ENCODE peak calls at places on chromosomes 16 and 17, in eight cellular contexts. Y is nucleus accumbens; W is hepatic stellate cell; P is stimulated activated CD4-positive, alpha-beta T cell treated with anti-CD3 and anti-CD28 coated beads, Interleukin-4, amount 100 ng/mL, for 24 hours; Q is mesendoderm; T is stimulated activated CD8-positive, alpha-beta memory T cell treated with anti-CD3 and anti-CD28 coated beads, Interleukin-4, amount 100 ng/mL, for 1 hour; Z is NCI-H1105; X is heart left ventricle. S is an unnamed sample.

GRCh38 chr17:80365001-80365965 is 49.7 kb upstream of the ENDOV start:
- DNase-seq in P (no peak), Z (no peak), Y (no peak), W (no peak), T (no peak), Q (no peak), X (no peak), S (no peak)

GRCh38 chr17:47276868-47277267 is 23.2 kb downstream of the ITGB3 start:
- DNase-seq in T (no peak), Q (peak), Z (no peak), W (peak), Y (no peak), P (no peak), X (peak), S (peak)

GRCh38 chr17:44557653-44558285 is 485 bp downstream of the FZD2 start:
- DNase-seq in W (peak), T (no peak), Q (peak), Z (no peak), P (peak), X (no peak), Y (no peak), S (peak)

GRCh38 chr16:81204794-81205680 is 33.5 kb upstream of the BCO1 start:
- DNase-seq in T (no peak), P (peak), W (peak), X (no peak), Y (peak), Q (peak), Z (peak), S (peak)

GRCh38 chr16:48112603-48113400 is 43.0 kb downstream of the ABCC12 start:
- DNase-seq in T (no peak), Q (no peak), X (peak), W (no peak), P (no peak), Y (no peak), Z (no peak), S (no peak)

GRCh38 chr17:46979023-46979870 is at the start of gene RPRML:
- DNase-seq in T (no peak), Q (peak), Z (peak), P (peak), W (no peak), X (peak), Y (peak), S (no peak)

GRCh38 chr17:70138309-70138865 is 30.9 kb upstream of the KCNJ2 start:
- DNase-seq in Y (no peak), T (no peak), Q (no peak), P (no peak), Z (no peak), W (peak), X (no peak), S (peak)

GRCh38 chr17:27459433-27459832 is 3.2 kb downstream of the KSR1 start:
- DNase-seq in W (no peak), Y (no peak), X (no peak), Q (no peak), P (no peak), T (no peak), Z (no peak), S (no peak)

GRCh38 chr17:19312406-19312805 is 50.1 kb downstream of the B9D1 start:
- DNase-seq in W (no peak), Q (no peak), X (no peak), Y (no peak), Z (no peak), T (no peak), P (no peak), S (no peak)

GRCh38 chr16:66580605-66581209 is 1.4 kb downstream of the CMTM2 start:
- DNase-seq in Y (no peak), P (no peak), T (no peak), Q (peak), Z (no peak), W (peak), X (no peak), S (peak)

GRCh38 chr17:81387235-81388060 is 7.8 kb upstream of the BAHCC1 start:
- DNase-seq in X (peak), P (peak), Z (no peak), W (peak), Q (peak), Y (peak), T (no peak), S (peak)

GRCh38 chr16:85126383-85126730 is 14.1 kb upstream of the CIBAR2 start:
- DNase-seq in X (no peak), Y (no peak), P (no peak), T (no peak), W (no peak), Q (no peak), Z (no peak), S (no peak)

GRCh38 chr16:84926462-84926861 is 84.9 kb downstream of the ZDHHC7 start:
- DNase-seq in P (no peak), Y (no peak), T (no peak), X (no peak), Q (no peak), Z (no peak), W (no peak), S (no peak)

GRCh38 chr17:151886-152859 is 14.8 kb downstream of the SCGB1C2 start:
- DNase-seq in Q (no peak), X (no peak), P (no peak), W (no peak), Y (no peak), Z (no peak), T (no peak), S (no peak)

GRCh38 chr16:57191056-57191536 is 5.0 kb downstream of the RSPRY1 start:
- DNase-seq in Y (no peak), Q (no peak), Z (no peak), P (no peak), X (no peak), T (no peak), W (peak), S (peak)

GRCh38 chr16:84378567-84378966 is 10.2 kb downstream of the ATP2C2 start:
- DNase-seq in Y (no peak), W (no peak), Q (no peak), Z (no peak), T (no peak), P (no peak), X (no peak), S (no peak)

GRCh38 chr17:80034977-80035686 is 540 bp downstream of the TBC1D16 start:
- DNase-seq in P (peak), T (no peak), W (peak), Q (peak), X (peak), Y (no peak), Z (no peak), S (no peak)

GRCh38 chr16:2091722-2092620 is 43.7 kb downstream of the PKD1 start:
- DNase-seq in T (no peak), Z (no peak), X (no peak), P (no peak), Y (no peak), W (no peak), Q (peak), S (no peak)

GRCh38 chr16:1102921-1103648 is 7.0 kb upstream of the C1QTNF8 start:
- DNase-seq in Y (peak), Q (peak), W (peak), Z (no peak), X (peak), T (peak), P (peak), S (no peak)

GRCh38 chr16:85309656-85310587 is 197.7 kb upstream of the CIBAR2 start:
- DNase-seq in T (no peak), P (no peak), Z (peak), W (no peak), Y (peak), X (no peak), Q (peak), S (no peak)

GRCh38 chr16:9123871-9124270 is 32.4 kb downstream of the HAPSTR1 start:
- DNase-seq in Q (no peak), T (no peak), Z (no peak), Y (no peak), W (no peak), X (peak), P (peak), S (no peak)

S was measured in fibroblast of gingiva.